ENCODE peak calls at places on chromosomes 1 and 21, in nine cellular contexts. C is heart left ventricle, A is A549, V is fibroblast of mammary gland, L is left ventricle myocardium inferior, H is psoas muscle, K is fibroblast of lung, X is coronary artery, P is lower leg skin. Z is an unnamed sample.

GRCh38 chr1:96969656-96970163 is 248.1 kb downstream of the PTBP2 start:
- DNase-seq in V (no peak), X (no peak), K (no peak), A (no peak), P (no peak), L (no peak), C (no peak), H (no peak), Z (no peak)

GRCh38 chr1:36156329-36157114 is 562 bp downstream of the MAP7D1 start:
- DNase-seq in X (peak; percentile 84), C (peak; percentile 89), H (peak; percentile 82), K (peak; percentile 59), V (no peak), A (peak; percentile 47), L (peak; percentile 77), P (peak; percentile 54), Z (peak; percentile 68)

GRCh38 chr1:22753396-22754083 is 42.9 kb downstream of the EPHB2 start:
- DNase-seq in H (peak; percentile 64), X (no peak), A (no peak), C (no peak), P (peak; percentile 29), K (peak; percentile 67), L (no peak), V (peak; percentile 94), Z (no peak)

GRCh38 chr1:29644812-29645211 is 408.5 kb downstream of the PTPRU start:
- DNase-seq in P (no peak), K (no peak), H (no peak), X (no peak), V (no peak), L (no peak), C (no peak), A (no peak), Z (no peak)

GRCh38 chr1:167095368-167095767 is 1.5 kb downstream of the STYXL2 start:
- DNase-seq in L (no peak), X (no peak), A (no peak), H (no peak), C (no peak), K (peak; percentile 34), V (peak; percentile 57), P (no peak), Z (no peak)

GRCh38 chr1:229192031-229192430 is 78.9 kb upstream of the RAB4A start:
- DNase-seq in C (no peak), P (no peak), X (no peak), K (peak; percentile 36), V (peak; percentile 78), A (no peak), H (no peak), L (no peak), Z (no peak)

GRCh38 chr1:64309468-64309867 is 106.0 kb downstream of the UBE2U start:
- DNase-seq in K (no peak), X (no peak), C (no peak), A (no peak), L (no peak), V (no peak), P (no peak), H (no peak), Z (no peak)

GRCh38 chr1:176227579-176227978 is 20.5 kb upstream of the COP1 start:
- DNase-seq in K (no peak), P (no peak), H (no peak), V (no peak), X (no peak), A (no peak), L (no peak), C (no peak), Z (no peak)

GRCh38 chr1:52098139-52098871 is 42.2 kb downstream of the BTF3L4 start:
- DNase-seq in C (no peak), K (no peak), P (no peak), X (no peak), L (no peak), V (no peak), A (no peak), H (no peak), Z (no peak)

GRCh38 chr1:236844499-236845271 is 49.6 kb downstream of the MTR start:
- DNase-seq in L (no peak), X (no peak), H (no peak), P (no peak), C (no peak), K (no peak), V (peak; percentile 50), A (no peak), Z (no peak)

GRCh38 chr1:63691672-63692425 is 82.0 kb upstream of the ROR1 start:
- DNase-seq in K (peak; percentile 99), C (peak; percentile 53), H (no peak), X (no peak), V (peak; percentile 96), A (peak; percentile 91), P (peak; percentile 75), L (no peak), Z (peak; percentile 49)

GRCh38 chr1:203117611-203118575 is 9.6 kb upstream of the ADORA1 start:
- DNase-seq in V (peak; percentile 45), K (peak; percentile 54), C (peak; percentile 74), X (no peak), H (peak; percentile 90), L (peak; percentile 74), A (peak; percentile 63), P (peak; percentile 48), Z (peak; percentile 60)

GRCh38 chr1:149848340-149848771 is 51.0 kb upstream of the BOLA1 start:
- DNase-seq in H (no peak), P (no peak), A (no peak), K (peak; percentile 1), V (peak; percentile 3), L (no peak), C (no peak), X (no peak), Z (no peak)

GRCh38 chr1:149849246-149849946 is 50.0 kb upstream of the BOLA1 start:
- DNase-seq in X (no peak), P (no peak), H (no peak), A (no peak), K (peak; percentile 2), V (no peak), C (no peak), L (no peak), Z (no peak)

GRCh38 chr1:149846600-149847466 is 52.5 kb upstream of the BOLA1 start:
- DNase-seq in K (no peak), V (no peak), C (no peak), H (no peak), L (no peak), A (no peak), X (no peak), P (no peak), Z (no peak)

GRCh38 chr1:149849947-149850360 is 49.4 kb upstream of the BOLA1 start:
- DNase-seq in A (no peak), L (no peak), P (peak; percentile 12), X (no peak), C (no peak), V (peak; percentile 10), H (no peak), K (peak; percentile 17), Z (no peak)

GRCh38 chr1:149848811-149849210 is 50.6 kb upstream of the BOLA1 start:
- DNase-seq in C (no peak), V (peak; percentile 7), A (no peak), H (no peak), X (no peak), L (no peak), P (no peak), K (peak; percentile 12), Z (no peak)
- H3K4me3 ChIP-seq in C (no peak overlapping the region), V (peak overlapping the region; percentile 63), A (peak overlapping the region; percentile 60), H (no peak overlapping the region), X (peak overlapping the region; percentile 68), L (peak overlapping the region; percentile 69), P (no peak overlapping the region), K (peak overlapping the region; percentile 76), Z (no peak overlapping the region)

GRCh38 chr21:29194342-29194741 is 63.9 kb downstream of the MAP3K7CL start:
- DNase-seq in P (no peak), L (no peak), X (no peak), A (no peak), H (no peak), K (no peak), V (no peak), C (no peak), Z (no peak)
- H3K4me3 ChIP-seq in P (no peak overlapping the region), L (peak overlapping the region; percentile 58), X (no peak overlapping the region), A (no peak overlapping the region), H (no peak overlapping the region), K (no peak overlapping the region), V (no peak overlapping the region), C (no peak overlapping the region), Z (no peak overlapping the region)

GRCh38 chr1:209546390-209547080 is 37.0 kb upstream of the CAMK1G start:
- DNase-seq in L (no peak), H (no peak), V (no peak), K (no peak), P (no peak), A (no peak), X (peak; percentile 60), C (no peak), Z (no peak)

GRCh38 chr1:209547626-209548025 is 35.9 kb upstream of the CAMK1G start:
- DNase-seq in P (no peak), K (no peak), X (peak; percentile 12), L (no peak), H (no peak), A (no peak), V (no peak), C (no peak), Z (no peak)

GRCh38 chr1:209545423-209545822 is 38.1 kb upstream of the CAMK1G start:
- DNase-seq in P (no peak), H (no peak), L (no peak), X (peak; percentile 40), C (no peak), K (no peak), A (no peak), V (no peak), Z (no peak)

GRCh38 chr1:209542585-209542984 is 40.9 kb upstream of the CAMK1G start:
- DNase-seq in K (no peak), X (no peak), P (no peak), L (no peak), H (no peak), A (no peak), C (no peak), V (peak; percentile 34), Z (no peak)

GRCh38 chr1:209544098-209544497 is 39.4 kb upstream of the CAMK1G start:
- DNase-seq in V (no peak), H (no peak), L (no peak), K (no peak), X (no peak), C (no peak), P (no peak), A (no peak), Z (no peak)
- H3K4me3 ChIP-seq in V (no peak overlapping the region), H (no peak overlapping the region), L (no peak overlapping the region), K (no peak overlapping the region), X (no peak overlapping the region), C (no peak overlapping the region), P (no peak overlapping the region), A (no peak overlapping the region), Z (no peak overlapping the region)

DNA sequence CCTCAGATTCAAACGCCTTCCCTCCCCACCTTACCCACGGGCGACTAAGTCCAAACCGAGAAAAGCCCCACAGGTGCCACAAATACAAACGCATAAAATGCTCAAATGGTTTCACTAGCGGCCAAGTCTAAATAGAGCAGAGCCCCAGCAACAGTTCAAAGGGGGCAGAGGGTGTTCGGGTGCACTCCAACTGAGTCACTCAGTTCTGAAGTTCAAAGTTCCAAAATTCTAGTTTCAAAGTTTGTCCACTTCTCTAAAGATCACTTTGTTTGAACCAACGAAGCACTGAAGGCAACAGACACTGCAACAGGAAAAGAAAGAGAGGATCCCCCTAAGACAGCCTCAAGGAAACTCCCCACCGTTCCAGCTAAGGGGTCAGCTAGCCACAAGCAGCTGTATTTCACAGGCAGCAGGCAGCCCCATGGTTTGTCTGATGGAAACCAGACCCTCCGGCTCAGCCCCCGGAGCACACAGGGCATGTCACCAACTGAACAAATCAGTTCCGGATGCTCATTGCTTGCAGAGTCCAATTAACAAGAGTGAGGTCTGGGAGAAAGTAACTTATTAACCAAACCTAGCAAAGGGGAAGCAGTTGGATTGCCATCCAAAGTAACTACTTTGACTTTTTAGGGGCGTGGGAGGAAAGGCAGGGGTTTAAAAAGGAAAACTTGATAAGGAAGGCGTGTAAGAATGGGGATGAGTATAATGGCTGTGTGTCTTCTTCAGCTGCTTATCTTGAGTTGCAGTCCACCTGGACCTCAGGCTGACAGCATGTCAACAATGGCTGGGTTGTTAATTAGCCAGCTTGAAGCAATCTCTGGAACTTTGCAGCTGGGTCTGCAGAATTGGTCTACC is 1423.9 kb upstream of the PRMT6 start:
- DNase-seq in A (no peak), K (no peak), X (no peak), L (no peak), V (no peak), H (no peak), C (no peak), P (no peak), Z (no peak)
- H3K4me3 ChIP-seq in A (no peak overlapping the region), K (no peak overlapping the region), X (no peak overlapping the region), L (no peak overlapping the region), V (no peak overlapping the region), H (no peak overlapping the region), C (no peak overlapping the region), P (no peak overlapping the region), Z (no peak overlapping the region)